ENCODE peak calls at places on chromosomes 4 and X, in ten cellular contexts. H is IMR-90, V is fibroblast of lung, E is neural progenitor cell, A is pancreas, N is lower lobe of right lung, Z is endothelial cell of umbilical vein, F is heart left ventricle, S is lung, U is heart right ventricle. K is an unnamed sample. For H3K4me1, the result is how much of the 10 kb centered on the place peaks cover.

GRCh38 chr4:183905593-183906485 is 732 bp downstream of the STOX2 start:
- DNase-seq in H (peak), V (peak), E (peak), A (peak), N (peak), Z (peak), F (peak), S (peak), U (peak), K (no peak)

GRCh38 chrX:10163031-10163430 is 6.3 kb downstream of the CLCN4 start:
- DNase-seq in H (no peak), V (no peak), E (no peak), A (no peak), N (no peak), Z (no peak), F (no peak), S (no peak), U (no peak), K (no peak)

GRCh38 chrX:47776301-47776700 is 60.4 kb upstream of the ZNF81 start:
- DNase-seq in H (no peak), V (no peak), E (no peak), A (no peak), N (no peak), Z (no peak), F (no peak), S (no peak), U (no peak), K (no peak)

GRCh38 chr4:99715286-99715685 is 57.7 kb upstream of the C4orf54 start:
- DNase-seq in H (no peak), V (no peak), E (no peak), A (no peak), N (no peak), Z (no peak), F (no peak), S (no peak), U (no peak), K (no peak)

GRCh38 chrX:44967221-44967620 is 94.2 kb downstream of the KDM6A start:
- DNase-seq in H (no peak), V (no peak), E (no peak), A (no peak), N (no peak), Z (no peak), F (no peak), S (no peak), U (no peak), K (no peak)

GRCh38 chr4:168691621-168692376 is 194.9 kb downstream of the PALLD start:
- DNase-seq in H (no peak), V (no peak), E (no peak), A (no peak), N (no peak), Z (peak), F (no peak), S (no peak), U (no peak), K (no peak)

GRCh38 chr4:102429553-102429952 is 71.6 kb upstream of the NFKB1 start:
- DNase-seq in H (peak), V (peak), E (no peak), A (no peak), N (no peak), Z (no peak), F (no peak), S (no peak), U (no peak), K (no peak)

GRCh38 chr4:77613267-77613666 is 7.6 kb downstream of the CXCL13 start:
- DNase-seq in H (no peak), V (no peak), E (no peak), A (no peak), N (no peak), Z (no peak), F (peak), S (no peak), U (peak), K (no peak)

GRCh38 chr4:6799091-6799490 is 16.6 kb downstream of the KIAA0232 start:
- DNase-seq in H (no peak), V (no peak), E (no peak), A (no peak), N (no peak), Z (no peak), F (no peak), S (no peak), U (no peak), K (no peak)

GRCh38 chrX:133005038-133005437 is 46.6 kb upstream of the HS6ST2 start:
- DNase-seq in H (peak), V (peak), E (peak), A (no peak), N (no peak), Z (peak), F (no peak), S (no peak), U (no peak), K (no peak)

GRCh38 chr4:67468801-67469200 is 76.5 kb downstream of the CENPC start:
- DNase-seq in H (no peak), V (no peak), E (no peak), A (no peak), N (no peak), Z (no peak), F (no peak), S (no peak), U (no peak), K (no peak)

GRCh38 chrX:135393046-135393445 is 28.7 kb upstream of the SMIM10L2A start:
- DNase-seq in H (no peak), V (no peak), E (no peak), A (no peak), N (no peak), Z (no peak), F (no peak), S (no peak), U (no peak), K (no peak)

GRCh38 chrX:12951590-12951965 is 23.3 kb upstream of the TMSB4X start:
- DNase-seq in H (no peak), V (no peak), E (no peak), A (no peak), N (no peak), Z (no peak), F (no peak), S (no peak), U (no peak), K (no peak)

GRCh38 chrX:65689377-65689776 is 21.9 kb downstream of the MSN start:
- DNase-seq in H (no peak), V (no peak), E (no peak), A (no peak), N (no peak), Z (no peak), F (no peak), S (no peak), U (no peak), K (no peak)
- H3K4me1 ChIP-seq in H (under half), V (under half), E (under half), A (under half), N (half or more), Z (half or more), F (under half), S (half or more), U (half or more), K (half or more)

GRCh38 chr4:7873881-7874280 is 65.8 kb downstream of the AFAP1 start:
- DNase-seq in H (peak), V (peak), E (no peak), A (no peak), N (no peak), Z (no peak), F (no peak), S (no peak), U (no peak), K (no peak)

GRCh38 chr4:7872264-7872771 is 67.3 kb downstream of the AFAP1 start:
- DNase-seq in H (peak), V (peak), E (no peak), A (peak), N (no peak), Z (no peak), F (peak), S (no peak), U (no peak), K (no peak)

GRCh38 chr4:7868892-7869471 is 70.7 kb downstream of the AFAP1 start:
- DNase-seq in H (no peak), V (no peak), E (no peak), A (no peak), N (no peak), Z (no peak), F (no peak), S (no peak), U (no peak), K (no peak)

GRCh38 chr4:7868430-7868775 is 71.3 kb downstream of the AFAP1 start:
- DNase-seq in H (no peak), V (no peak), E (no peak), A (no peak), N (no peak), Z (no peak), F (no peak), S (no peak), U (no peak), K (no peak)

GRCh38 chr4:7871356-7871755 is 68.3 kb downstream of the AFAP1 start:
- DNase-seq in H (no peak), V (no peak), E (no peak), A (no peak), N (no peak), Z (no peak), F (no peak), S (no peak), U (no peak), K (no peak)
- H3K4me3 ChIP-seq in H (peak), V (no peak), E (no peak), A (no peak), N (no peak), Z (no peak), F (no peak), S (no peak), U (no peak), K (no peak)

GRCh38 chr4:133581971-133582619 is 433.0 kb downstream of the PCDH10 start:
- DNase-seq in H (no peak), V (peak), E (no peak), A (no peak), N (no peak), Z (no peak), F (no peak), S (no peak), U (no peak), K (no peak)

GRCh38 chr4:133585323-133585722 is 436.2 kb downstream of the PCDH10 start:
- DNase-seq in H (no peak), V (no peak), E (no peak), A (no peak), N (no peak), Z (no peak), F (no peak), S (no peak), U (no peak), K (no peak)

GRCh38 chr4:133588306-133588705 is 439.2 kb downstream of the PCDH10 start:
- DNase-seq in H (no peak), V (peak), E (no peak), A (no peak), N (no peak), Z (no peak), F (no peak), S (no peak), U (no peak), K (no peak)

GRCh38 chr4:133584714-133585113 is 435.6 kb downstream of the PCDH10 start:
- DNase-seq in H (no peak), V (no peak), E (no peak), A (no peak), N (no peak), Z (no peak), F (no peak), S (no peak), U (no peak), K (no peak)
- TF ChIP-seq CTCF in H (no peak), V (no peak), E (peak), A (no peak), N (no peak), Z (no peak), F (no peak), S (no peak), U (no peak), K (no peak)

DNA sequence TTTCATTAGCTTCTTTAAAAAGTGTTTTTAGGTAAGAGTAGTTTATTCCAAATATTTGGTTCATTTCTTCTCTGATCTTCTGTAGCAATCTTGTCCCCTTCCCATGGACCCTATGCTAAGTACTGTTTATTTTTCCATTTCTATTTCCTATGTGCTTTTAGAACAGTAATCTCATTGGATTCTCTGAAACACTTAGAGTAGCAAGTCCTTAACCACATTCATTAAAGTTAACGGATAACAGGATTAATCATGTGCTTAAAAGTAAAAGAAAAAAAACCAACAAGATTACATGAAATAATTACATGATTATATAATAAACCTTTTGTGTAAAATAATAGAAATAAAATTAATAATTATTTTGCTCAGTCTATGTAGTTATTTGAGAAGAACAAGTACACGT is 929.7 kb downstream of the C4orf33 start:
- DNase-seq in H (no peak), V (no peak), E (no peak), A (no peak), N (no peak), Z (no peak), F (no peak), S (no peak), U (no peak), K (no peak)
- H3K4me1 ChIP-seq in H (under half), V (under half), E (half or more), A (under half), N (under half), Z (under half), F (under half), S (under half), U (under half), K (under half)